ENCODE peak calls at places on chromosome 11, in ten cellular contexts. Z is heart right ventricle, C is PC-3, X is A549, L is endothelial cell of umbilical vein, J is fibroblast of lung, P is pancreas, M is neural progenitor cell, D is HCT116, G is right atrium auricular region. T is an unnamed sample. For H3K9me3, the result is how much of the 10 kb centered on the place peaks cover.

GRCh38 chr11:90747057-90747456 is 524.2 kb upstream of the CHORDC1 start:
- DNase-seq in Z (no peak), C (peak), X (no peak), L (no peak), J (no peak), P (no peak), M (no peak), D (no peak), G (no peak), T (no peak)

GRCh38 chr11:7511405-7511804 is 2.4 kb upstream of the PPFIBP2 start:
- DNase-seq in Z (peak), C (no peak), X (no peak), L (peak), J (no peak), P (peak), M (no peak), D (no peak), G (peak), T (no peak)

GRCh38 chr11:18384157-18384641 is 10.2 kb upstream of the LDHA start:
- DNase-seq in Z (peak), C (peak), X (peak), L (peak), J (peak), P (peak), M (peak), D (no peak), G (peak), T (no peak)

GRCh38 chr11:80297808-80298460 is 857.1 kb upstream of the TENM4 start:
- DNase-seq in Z (no peak), C (peak), X (no peak), L (peak), J (peak), P (no peak), M (no peak), D (no peak), G (no peak), T (no peak)

GRCh38 chr11:88709567-88709966 is 356.2 kb downstream of the GRM5 start:
- DNase-seq in Z (no peak), C (peak), X (no peak), L (peak), J (no peak), P (no peak), M (no peak), D (no peak), G (no peak), T (no peak)

GRCh38 chr11:77775941-77776340 is 44.6 kb downstream of the RSF1 start:
- DNase-seq in Z (no peak), C (no peak), X (no peak), L (no peak), J (no peak), P (no peak), M (no peak), D (no peak), G (no peak), T (no peak)

GRCh38 chr11:34997872-34998548 is 81.6 kb downstream of the PDHX start:
- DNase-seq in Z (no peak), C (peak), X (no peak), L (peak), J (peak), P (no peak), M (no peak), D (no peak), G (no peak), T (no peak)

GRCh38 chr11:8090756-8091155 is 9.7 kb downstream of the TUB start:
- DNase-seq in Z (no peak), C (peak), X (no peak), L (peak), J (peak), P (peak), M (peak), D (peak), G (no peak), T (no peak)

GRCh38 chr11:61695917-61696316 is 15.7 kb downstream of the DAGLA start:
- DNase-seq in Z (peak), C (peak), X (peak), L (peak), J (peak), P (peak), M (no peak), D (no peak), G (peak), T (peak)

GRCh38 chr11:35981581-35981980 is 37.7 kb downstream of the LDLRAD3 start:
- DNase-seq in Z (no peak), C (no peak), X (no peak), L (peak), J (no peak), P (no peak), M (no peak), D (no peak), G (no peak), T (no peak)

GRCh38 chr11:28833670-28834069 is 725.5 kb downstream of the METTL15 start:
- DNase-seq in Z (no peak), C (peak), X (no peak), L (peak), J (peak), P (no peak), M (no peak), D (no peak), G (no peak), T (no peak)

GRCh38 chr11:61728940-61729219 is 23.6 kb upstream of the MYRF start:
- DNase-seq in Z (no peak), C (peak), X (peak), L (no peak), J (peak), P (no peak), M (no peak), D (peak), G (no peak), T (no peak)

GRCh38 chr11:35118906-35119305 is 20.1 kb upstream of the CD44 start:
- DNase-seq in Z (no peak), C (no peak), X (no peak), L (no peak), J (no peak), P (no peak), M (no peak), D (no peak), G (no peak), T (no peak)

GRCh38 chr11:73414977-73415492 is 38.8 kb downstream of the RELT start:
- DNase-seq in Z (no peak), C (no peak), X (no peak), L (no peak), J (peak), P (no peak), M (no peak), D (no peak), G (no peak), T (no peak)

GRCh38 chr11:61472868-61473267 is 35.7 kb upstream of the LRRC10B start:
- DNase-seq in Z (no peak), C (no peak), X (no peak), L (no peak), J (peak), P (no peak), M (peak), D (no peak), G (peak), T (no peak)

GRCh38 chr11:46912526-46913150 is 5.7 kb downstream of the LRP4 start:
- DNase-seq in Z (no peak), C (peak), X (no peak), L (no peak), J (peak), P (no peak), M (peak), D (no peak), G (no peak), T (no peak)

GRCh38 chr11:44939673-44940072 is 11.0 kb downstream of the TP53I11 start:
- DNase-seq in Z (peak), C (no peak), X (no peak), L (peak), J (no peak), P (no peak), M (peak), D (no peak), G (peak), T (no peak)

GRCh38 chr11:61356701-61357100 is 5.0 kb downstream of the CYB561A3 start:
- DNase-seq in Z (no peak), C (no peak), X (no peak), L (no peak), J (no peak), P (no peak), M (no peak), D (no peak), G (no peak), T (no peak)

GRCh38 chr11:121415861-121416260 is 36.3 kb upstream of the SORL1 start:
- DNase-seq in Z (no peak), C (peak), X (no peak), L (no peak), J (peak), P (no peak), M (no peak), D (no peak), G (no peak), T (no peak)

GRCh38 chr11:10902301-10902700 is 44.4 kb upstream of the ZBED5 start:
- DNase-seq in Z (no peak), C (peak), X (no peak), L (no peak), J (no peak), P (no peak), M (no peak), D (no peak), G (no peak), T (no peak)

GRCh38 chr11:62145261-62145871 is 21.6 kb downstream of the INCENP start:
- DNase-seq in Z (no peak), C (no peak), X (no peak), L (no peak), J (no peak), P (peak), M (no peak), D (no peak), G (peak), T (no peak)

GRCh38 chr11:27812341-27812740 is 112.1 kb upstream of the BDNF start:
- DNase-seq in Z (no peak), C (no peak), X (no peak), L (no peak), J (peak), P (no peak), M (no peak), D (no peak), G (no peak), T (no peak)

GRCh38 chr11:74142624-74143023 is 28.2 kb downstream of the C2CD3 start:
- DNase-seq in Z (no peak), C (peak), X (no peak), L (no peak), J (peak), P (no peak), M (no peak), D (no peak), G (no peak), T (no peak)

GRCh38 chr11:44889266-44889665 is 61.4 kb downstream of the TP53I11 start:
- DNase-seq in Z (no peak), C (no peak), X (no peak), L (no peak), J (peak), P (no peak), M (no peak), D (no peak), G (no peak), T (no peak)

GRCh38 chr11:93521086-93521485 is 22.1 kb downstream of the SMCO4 start:
- DNase-seq in Z (no peak), C (peak), X (no peak), L (no peak), J (no peak), P (no peak), M (no peak), D (no peak), G (no peak), T (no peak)

GRCh38 chr11:19844806-19845205 is 132.2 kb downstream of the NAV2 start:
- DNase-seq in Z (no peak), C (no peak), X (no peak), L (peak), J (no peak), P (no peak), M (no peak), D (no peak), G (no peak), T (no peak)

DNA sequence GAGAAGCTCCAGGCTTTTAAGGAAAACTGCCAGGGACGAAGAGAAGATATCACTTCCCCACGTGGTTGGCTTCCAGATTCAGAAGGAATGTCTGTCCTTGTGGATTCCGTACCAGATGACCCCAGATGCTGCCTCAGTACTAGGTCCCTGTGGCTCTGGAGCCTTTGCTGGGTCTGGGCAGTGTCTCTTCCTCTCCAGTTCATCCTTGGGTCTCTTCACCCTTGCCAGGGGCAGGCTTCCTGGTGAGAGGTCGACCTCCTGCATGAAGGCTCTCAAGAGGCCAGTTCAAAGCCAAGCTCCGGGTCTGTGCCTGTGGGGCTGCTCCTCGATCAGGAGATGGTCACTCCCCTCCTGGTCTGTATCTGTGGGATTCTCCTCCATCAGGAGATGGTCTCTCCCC is 74.7 kb upstream of the B3GAT1 start:
- DNase-seq in Z (no peak), C (no peak), X (no peak), L (no peak), J (no peak), P (no peak), M (no peak), D (no peak), G (no peak), T (no peak)
- H3K9me3 ChIP-seq in Z (under half), C (under half), X (under half), L (under half), J (under half), P (under half), M (under half), D (under half), G (under half), T (under half)

DNA sequence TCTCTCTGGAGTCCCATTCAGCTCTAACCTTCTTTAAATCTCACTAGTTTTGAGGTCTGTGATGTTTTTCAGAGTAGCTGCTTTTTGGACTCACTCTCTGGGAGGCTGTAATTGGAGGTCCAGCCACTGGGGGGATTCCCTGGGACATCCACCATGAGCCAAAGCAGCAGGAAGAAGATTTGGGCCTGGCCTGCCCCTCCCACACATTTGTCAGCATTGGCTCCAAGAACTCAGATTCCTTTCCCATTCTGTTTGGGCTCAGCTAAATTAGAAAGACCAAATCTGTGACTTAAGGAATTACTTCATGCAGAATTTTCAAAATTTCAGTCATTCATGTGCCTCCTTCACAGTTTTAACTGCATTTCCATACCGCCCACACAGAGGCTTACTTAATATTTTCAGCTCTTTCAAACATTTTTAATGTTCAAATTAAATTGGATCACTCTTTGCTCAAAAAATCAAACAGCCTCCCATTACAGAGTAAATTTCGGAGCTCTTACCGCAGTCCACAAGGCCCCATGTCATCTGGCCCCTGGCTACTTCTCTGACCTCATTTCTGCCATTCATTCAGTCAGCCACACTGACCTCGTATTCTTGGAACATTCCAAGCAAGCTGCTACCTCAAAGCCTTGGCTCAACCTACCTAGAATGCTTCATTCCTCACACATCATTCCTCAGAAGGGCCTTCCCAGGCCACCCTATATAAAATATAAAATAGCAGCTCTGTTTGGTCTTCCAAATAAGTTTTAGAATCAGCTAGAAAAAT is 54.5 kb upstream of the RRAS2 start:
- DNase-seq in Z (no peak), C (peak), X (no peak), L (no peak), J (peak), P (no peak), M (peak), D (no peak), G (peak), T (no peak)
- TF ChIP-seq CTCF in Z (peak), C (peak), X (no peak), L (peak), J (peak), P (no peak), M (peak), D (no peak), G (peak), T (no peak)

GRCh38 chr11:67043572-67044329 is 12.9 kb upstream of the RHOD start:
- DNase-seq in Z (no peak), C (no peak), X (no peak), L (no peak), J (peak), P (no peak), M (no peak), D (no peak), G (no peak), T (no peak)

GRCh38 chr11:67044496-67044895 is 12.2 kb upstream of the RHOD start:
- DNase-seq in Z (no peak), C (no peak), X (no peak), L (no peak), J (peak), P (no peak), M (no peak), D (no peak), G (no peak), T (no peak)

GRCh38 chr11:67041602-67042001 is 15.0 kb upstream of the RHOD start:
- DNase-seq in Z (no peak), C (no peak), X (no peak), L (no peak), J (no peak), P (no peak), M (no peak), D (no peak), G (no peak), T (no peak)

GRCh38 chr11:67045314-67045713 is 11.3 kb upstream of the RHOD start:
- DNase-seq in Z (no peak), C (peak), X (peak), L (no peak), J (peak), P (no peak), M (no peak), D (peak), G (no peak), T (no peak)

DNA sequence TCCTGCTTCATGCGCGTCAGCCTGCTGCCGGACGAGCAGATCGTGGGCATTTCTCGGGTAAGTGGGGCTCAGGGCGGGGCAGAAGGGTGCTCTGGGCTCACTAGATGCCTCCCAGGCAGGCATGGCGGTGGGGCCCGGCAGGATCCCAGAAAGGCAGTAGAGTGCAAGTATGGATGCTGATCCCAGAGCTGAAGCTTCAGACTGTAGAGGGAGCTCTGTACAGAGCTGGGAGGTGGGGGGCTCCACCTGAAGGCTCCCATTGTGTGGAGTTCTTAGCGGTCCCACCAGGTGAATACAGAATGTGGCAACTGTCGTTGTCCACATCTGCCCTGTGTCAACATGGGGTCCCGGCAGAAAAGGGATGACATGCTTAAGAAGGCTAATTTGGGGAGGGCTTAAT is 16.5 kb upstream of the RHOD start:
- DNase-seq in Z (no peak), C (no peak), X (no peak), L (no peak), J (no peak), P (no peak), M (no peak), D (no peak), G (no peak), T (no peak)
- H3K9me3 ChIP-seq in Z (under half), C (under half), X (under half), L (under half), J (under half), P (under half), M (under half), D (under half), G (under half), T (under half)

GRCh38 chr11:66951135-66951534 is 7.0 kb downstream of the PC start:
- DNase-seq in Z (no peak), C (no peak), X (no peak), L (no peak), J (no peak), P (no peak), M (peak), D (no peak), G (no peak), T (no peak)
- TF ChIP-seq CTCF in Z (no peak), C (peak), X (no peak), L (no peak), J (no peak), P (no peak), M (peak), D (no peak), G (no peak), T (no peak)